ENCODE peak calls at places on chromosomes 4 and X, in five cellular contexts. One of them, this sample, is unnamed.

GRCh38 chr4:7863911-7864681 is 75.6 kb downstream of the AFAP1 start:
- DNase-seq in tibial artery: no peak
- DNase-seq in heart left ventricle: no peak
- DNase-seq in kidney epithelial cell: no peak
- DNase-seq in cardiac muscle cell: no peak
- DNase-seq in this sample: no peak

GRCh38 chrX:36436286-36436860 is 516.8 kb downstream of the CFAP47 start:
- DNase-seq in tibial artery: no peak
- DNase-seq in heart left ventricle: no peak
- DNase-seq in kidney epithelial cell: no peak
- DNase-seq in cardiac muscle cell: no peak
- DNase-seq in this sample: no peak

GRCh38 chr4:22720091-22720490 is 27.4 kb downstream of the GBA3 start:
- DNase-seq in tibial artery: no peak
- DNase-seq in heart left ventricle: no peak
- DNase-seq in kidney epithelial cell: no peak
- DNase-seq in cardiac muscle cell: no peak
- DNase-seq in this sample: no peak

GRCh38 chr4:67735325-67735724 is 18.9 kb downstream of the GNRHR start:
- DNase-seq in tibial artery: no peak
- DNase-seq in heart left ventricle: no peak
- DNase-seq in kidney epithelial cell: no peak
- DNase-seq in cardiac muscle cell: no peak
- DNase-seq in this sample: no peak

GRCh38 chr4:178599521-178599920 is 1157.3 kb upstream of the AGA start:
- DNase-seq in tibial artery: no peak
- DNase-seq in heart left ventricle: no peak
- DNase-seq in kidney epithelial cell: no peak
- DNase-seq in cardiac muscle cell: peak; percentile 31
- DNase-seq in this sample: no peak

GRCh38 chrX:53716328-53717088 is 30.0 kb upstream of the HUWE1 start:
- DNase-seq in tibial artery: no peak
- DNase-seq in heart left ventricle: no peak
- DNase-seq in kidney epithelial cell: no peak
- DNase-seq in cardiac muscle cell: no peak
- DNase-seq in this sample: no peak

GRCh38 chr4:26525136-26525535 is 34.9 kb upstream of the CCKAR start:
- DNase-seq in tibial artery: no peak
- DNase-seq in heart left ventricle: no peak
- DNase-seq in kidney epithelial cell: peak; percentile 61
- DNase-seq in cardiac muscle cell: no peak
- DNase-seq in this sample: no peak

GRCh38 chr4:108839333-108839732 is 76.5 kb upstream of the ETNPPL start:
- DNase-seq in tibial artery: no peak
- DNase-seq in heart left ventricle: no peak
- DNase-seq in kidney epithelial cell: no peak
- DNase-seq in cardiac muscle cell: no peak
- DNase-seq in this sample: no peak

GRCh38 chrX:27336466-27337091 is 126.6 kb downstream of the PPP4R3C start:
- DNase-seq in tibial artery: no peak
- DNase-seq in heart left ventricle: peak; percentile 4
- DNase-seq in kidney epithelial cell: no peak
- DNase-seq in cardiac muscle cell: peak; percentile 47
- DNase-seq in this sample: no peak

GRCh38 chrX:18997916-18998315 is 14.0 kb upstream of the PHKA2 start:
- DNase-seq in tibial artery: no peak
- DNase-seq in heart left ventricle: no peak
- DNase-seq in kidney epithelial cell: no peak
- DNase-seq in cardiac muscle cell: no peak
- DNase-seq in this sample: no peak

GRCh38 chr4:141124224-141124623 is 9.0 kb downstream of the RNF150 start:
- DNase-seq in tibial artery: no peak
- DNase-seq in heart left ventricle: no peak
- DNase-seq in kidney epithelial cell: no peak
- DNase-seq in cardiac muscle cell: no peak
- DNase-seq in this sample: no peak

GRCh38 chrX:13005671-13006473 is 31.0 kb downstream of the TMSB4X start:
- DNase-seq in tibial artery: no peak
- DNase-seq in heart left ventricle: no peak
- DNase-seq in kidney epithelial cell: no peak
- DNase-seq in cardiac muscle cell: no peak
- DNase-seq in this sample: no peak

GRCh38 chrX:114267127-114267526 is 316.8 kb upstream of the HTR2C start:
- DNase-seq in tibial artery: no peak
- DNase-seq in heart left ventricle: no peak
- DNase-seq in kidney epithelial cell: no peak
- DNase-seq in cardiac muscle cell: no peak
- DNase-seq in this sample: no peak

GRCh38 chrX:98795636-98796035 is 1614.4 kb downstream of the PCDH19 start:
- DNase-seq in tibial artery: no peak
- DNase-seq in heart left ventricle: no peak
- DNase-seq in kidney epithelial cell: no peak
- DNase-seq in cardiac muscle cell: no peak
- DNase-seq in this sample: no peak

GRCh38 chr4:114132830-114133229 is 153.4 kb upstream of the ARSJ start:
- DNase-seq in tibial artery: no peak
- DNase-seq in heart left ventricle: no peak
- DNase-seq in kidney epithelial cell: no peak
- DNase-seq in cardiac muscle cell: no peak
- DNase-seq in this sample: no peak
- TF ChIP-seq CTCF in tibial artery: no peak
- TF ChIP-seq CTCF in heart left ventricle: no peak
- TF ChIP-seq CTCF in kidney epithelial cell: peak; percentile 30
- TF ChIP-seq CTCF in cardiac muscle cell: peak; percentile 31
- TF ChIP-seq CTCF in this sample: peak; percentile 66

GRCh38 chr4:54322817-54323417 is 93.8 kb downstream of the PDGFRA start:
- DNase-seq in tibial artery: peak; percentile 68
- DNase-seq in heart left ventricle: peak; percentile 58
- DNase-seq in kidney epithelial cell: peak; percentile 9
- DNase-seq in cardiac muscle cell: peak; percentile 83
- DNase-seq in this sample: no peak
- TF ChIP-seq CTCF in tibial artery: peak; percentile 60
- TF ChIP-seq CTCF in heart left ventricle: peak; percentile 71
- TF ChIP-seq CTCF in kidney epithelial cell: peak; percentile 60
- TF ChIP-seq CTCF in cardiac muscle cell: peak; percentile 76
- TF ChIP-seq CTCF in this sample: peak; percentile 94

GRCh38 chrX:65630771-65631170 is 36.7 kb upstream of the MSN start:
- DNase-seq in tibial artery: no peak
- DNase-seq in heart left ventricle: no peak
- DNase-seq in kidney epithelial cell: no peak
- DNase-seq in cardiac muscle cell: no peak
- DNase-seq in this sample: no peak

GRCh38 chrX:65635371-65635770 is 32.1 kb upstream of the MSN start:
- DNase-seq in tibial artery: peak; percentile 66
- DNase-seq in heart left ventricle: peak; percentile 52
- DNase-seq in kidney epithelial cell: no peak
- DNase-seq in cardiac muscle cell: peak; percentile 20
- DNase-seq in this sample: no peak

GRCh38 chrX:65637335-65637734 is 30.1 kb upstream of the MSN start:
- DNase-seq in tibial artery: no peak
- DNase-seq in heart left ventricle: no peak
- DNase-seq in kidney epithelial cell: no peak
- DNase-seq in cardiac muscle cell: no peak
- DNase-seq in this sample: no peak

GRCh38 chrX:65634732-65635131 is 32.7 kb upstream of the MSN start:
- DNase-seq in tibial artery: no peak
- DNase-seq in heart left ventricle: no peak
- DNase-seq in kidney epithelial cell: no peak
- DNase-seq in cardiac muscle cell: no peak
- DNase-seq in this sample: no peak

GRCh38 chrX:65635824-65636223 is 31.6 kb upstream of the MSN start:
- DNase-seq in tibial artery: no peak
- DNase-seq in heart left ventricle: no peak
- DNase-seq in kidney epithelial cell: no peak
- DNase-seq in cardiac muscle cell: no peak
- DNase-seq in this sample: no peak
- TF ChIP-seq CTCF in tibial artery: no peak
- TF ChIP-seq CTCF in heart left ventricle: no peak
- TF ChIP-seq CTCF in kidney epithelial cell: no peak
- TF ChIP-seq CTCF in cardiac muscle cell: no peak
- TF ChIP-seq CTCF in this sample: peak; percentile 43

GRCh38 chrX:127457161-127457560 is 595.0 kb downstream of the ACTRT1 start:
- DNase-seq in tibial artery: no peak
- DNase-seq in heart left ventricle: no peak
- DNase-seq in kidney epithelial cell: no peak
- DNase-seq in cardiac muscle cell: no peak
- DNase-seq in this sample: no peak

DNA sequence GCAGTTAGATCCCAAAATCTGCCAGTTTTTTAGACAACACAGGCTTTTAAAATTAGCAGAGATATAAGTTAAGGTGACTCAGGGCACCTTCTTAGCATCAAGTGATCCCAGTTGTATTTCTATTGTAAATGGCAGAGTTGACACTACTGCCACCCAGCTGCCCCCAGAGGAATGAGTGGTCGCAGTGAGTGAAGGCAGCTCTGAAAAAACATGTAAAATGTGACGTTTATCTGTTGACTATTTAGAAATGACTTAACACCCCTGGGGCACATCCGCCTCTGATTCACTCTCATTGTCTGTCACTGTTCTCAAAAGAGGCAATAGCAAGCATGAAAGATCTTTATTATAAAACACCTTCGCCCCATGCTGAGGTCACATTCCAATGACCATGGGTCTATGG is 592.4 kb downstream of the ACTRT1 start:
- DNase-seq in tibial artery: no peak
- DNase-seq in heart left ventricle: no peak
- DNase-seq in kidney epithelial cell: no peak
- DNase-seq in cardiac muscle cell: no peak
- DNase-seq in this sample: no peak
- TF ChIP-seq CTCF in tibial artery: no peak
- TF ChIP-seq CTCF in heart left ventricle: no peak
- TF ChIP-seq CTCF in kidney epithelial cell: no peak
- TF ChIP-seq CTCF in cardiac muscle cell: no peak
- TF ChIP-seq CTCF in this sample: no peak

GRCh38 chr4:99120501-99120900 is 23.6 kb downstream of the ADH4 start:
- DNase-seq in tibial artery: no peak
- DNase-seq in heart left ventricle: no peak
- DNase-seq in kidney epithelial cell: no peak
- DNase-seq in cardiac muscle cell: no peak
- DNase-seq in this sample: no peak

DNA sequence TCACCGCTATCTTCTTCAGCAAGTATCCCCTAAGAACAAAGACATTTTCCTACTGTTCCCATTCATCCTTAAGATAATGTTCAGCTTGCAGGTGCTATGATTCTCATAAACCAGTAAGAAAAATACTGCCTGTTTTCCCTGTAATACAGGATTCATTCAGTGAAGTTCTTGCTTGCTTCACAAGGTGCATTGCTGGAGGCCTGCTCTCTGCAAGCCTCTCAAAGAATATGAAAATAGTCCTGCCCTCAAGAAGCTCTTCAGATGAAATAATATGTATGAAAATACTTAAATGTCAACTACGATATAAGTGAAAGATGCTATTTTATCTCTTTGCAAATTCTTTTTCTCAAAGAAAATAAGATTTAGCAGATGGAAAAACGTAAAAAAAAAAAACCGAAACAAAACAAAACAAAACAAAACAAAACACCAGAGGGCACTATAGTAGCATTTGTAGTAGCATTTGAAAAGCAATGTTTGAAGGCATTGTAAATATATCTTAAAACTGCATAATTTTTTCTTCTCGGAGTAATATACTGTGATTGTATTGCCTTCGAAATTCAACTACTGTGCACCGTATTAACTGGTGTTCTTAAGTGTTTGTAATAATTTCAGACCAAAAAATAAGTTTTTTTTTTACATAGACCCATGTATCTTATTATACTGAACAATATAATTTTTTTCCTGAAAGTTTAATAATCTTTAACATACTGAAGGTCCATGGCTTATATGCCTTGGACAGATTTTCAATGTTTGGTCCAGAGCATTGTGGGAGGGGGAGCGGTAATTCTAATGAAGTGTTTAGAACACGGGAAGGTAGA is 26.0 kb downstream of the ADH4 start:
- DNase-seq in tibial artery: no peak
- DNase-seq in heart left ventricle: no peak
- DNase-seq in kidney epithelial cell: no peak
- DNase-seq in cardiac muscle cell: no peak
- DNase-seq in this sample: no peak
- TF ChIP-seq CTCF in tibial artery: peak; percentile 16
- TF ChIP-seq CTCF in heart left ventricle: no peak
- TF ChIP-seq CTCF in kidney epithelial cell: no peak
- TF ChIP-seq CTCF in cardiac muscle cell: peak; percentile 40
- TF ChIP-seq CTCF in this sample: peak; percentile 80

GRCh38 chr4:129167640-129168260 is 71.8 kb downstream of the C4orf33 start:
- DNase-seq in tibial artery: no peak
- DNase-seq in heart left ventricle: no peak
- DNase-seq in kidney epithelial cell: no peak
- DNase-seq in cardiac muscle cell: peak; percentile 51
- DNase-seq in this sample: no peak
- TF ChIP-seq CTCF in tibial artery: no peak
- TF ChIP-seq CTCF in heart left ventricle: no peak
- TF ChIP-seq CTCF in kidney epithelial cell: peak; percentile 33
- TF ChIP-seq CTCF in cardiac muscle cell: no peak
- TF ChIP-seq CTCF in this sample: peak; percentile 39

GRCh38 chrX:136872091-136872700 is 8.3 kb downstream of the RBMX start:
- DNase-seq in tibial artery: no peak
- DNase-seq in heart left ventricle: no peak
- DNase-seq in kidney epithelial cell: no peak
- DNase-seq in cardiac muscle cell: no peak
- DNase-seq in this sample: no peak

GRCh38 chrX:136867096-136867491 is 13.4 kb downstream of the RBMX start:
- DNase-seq in tibial artery: no peak
- DNase-seq in heart left ventricle: no peak
- DNase-seq in kidney epithelial cell: no peak
- DNase-seq in cardiac muscle cell: no peak
- DNase-seq in this sample: no peak

GRCh38 chrX:136867518-136867917 is 13.0 kb downstream of the RBMX start:
- DNase-seq in tibial artery: no peak
- DNase-seq in heart left ventricle: no peak
- DNase-seq in kidney epithelial cell: no peak
- DNase-seq in cardiac muscle cell: no peak
- DNase-seq in this sample: no peak

GRCh38 chrX:136868283-136869055 is 12.1 kb downstream of the RBMX start:
- DNase-seq in tibial artery: no peak
- DNase-seq in heart left ventricle: no peak
- DNase-seq in kidney epithelial cell: no peak
- DNase-seq in cardiac muscle cell: no peak
- DNase-seq in this sample: no peak

GRCh38 chrX:136870064-136870463 is 10.5 kb downstream of the RBMX start:
- DNase-seq in tibial artery: no peak
- DNase-seq in heart left ventricle: no peak
- DNase-seq in kidney epithelial cell: no peak
- DNase-seq in cardiac muscle cell: no peak
- DNase-seq in this sample: no peak
- TF ChIP-seq CTCF in tibial artery: no peak
- TF ChIP-seq CTCF in heart left ventricle: no peak
- TF ChIP-seq CTCF in kidney epithelial cell: no peak
- TF ChIP-seq CTCF in cardiac muscle cell: no peak
- TF ChIP-seq CTCF in this sample: no peak

DNA sequence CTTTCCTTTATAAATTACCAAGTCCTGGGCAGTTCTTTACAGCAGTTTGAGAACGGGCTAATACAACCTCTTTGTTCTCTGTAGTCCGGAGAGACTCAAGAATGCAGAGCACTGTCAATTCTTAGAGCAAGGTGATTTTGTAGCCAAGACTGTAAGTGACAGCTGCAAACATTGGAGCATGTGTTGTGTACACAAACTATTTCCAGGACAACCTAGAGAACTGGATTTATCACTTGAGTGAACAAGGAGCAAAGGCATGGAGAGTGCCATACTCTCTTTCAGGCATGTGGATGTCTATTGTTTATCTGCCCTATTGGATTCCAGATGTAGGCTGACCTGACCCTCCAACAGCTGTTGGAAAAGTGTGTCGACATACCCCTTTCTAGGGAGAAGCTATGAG is 153.9 kb downstream of the SPANXN3 start:
- DNase-seq in tibial artery: no peak
- DNase-seq in heart left ventricle: no peak
- DNase-seq in kidney epithelial cell: no peak
- DNase-seq in cardiac muscle cell: no peak
- DNase-seq in this sample: no peak
- TF ChIP-seq CTCF in tibial artery: no peak
- TF ChIP-seq CTCF in heart left ventricle: no peak
- TF ChIP-seq CTCF in kidney epithelial cell: no peak
- TF ChIP-seq CTCF in cardiac muscle cell: no peak
- TF ChIP-seq CTCF in this sample: no peak

This sample was measured in chondrocyte.